ENCODE peak calls at places on chromosomes 13 and 19, in six cellular contexts. One of them, this sample, is unnamed.

GRCh38 chr13:54647275-54647674 is 1618.7 kb downstream of the OLFM4 start:
- DNase-seq in GM12891: no peak
- DNase-seq in K562: no peak
- DNase-seq in GM12878: no peak
- DNase-seq in H1: no peak
- DNase-seq in HepG2: no peak
- DNase-seq in this sample: no peak

GRCh38 chr19:49441210-49441959 is at the start of gene SLC17A7:
- DNase-seq in HepG2: no peak
- DNase-seq in H1: no peak
- DNase-seq in GM12878: no peak
- DNase-seq in GM12891: peak
- DNase-seq in K562: peak
- DNase-seq in this sample: peak

GRCh38 chr13:74025369-74025768 is 108.8 kb downstream of the KLF12 start:
- DNase-seq in K562: no peak
- DNase-seq in H1: no peak
- DNase-seq in GM12878: peak
- DNase-seq in HepG2: no peak
- DNase-seq in GM12891: no peak
- DNase-seq in this sample: no peak

GRCh38 chr13:74329978-74330377 is 195.8 kb upstream of the KLF12 start:
- DNase-seq in K562: no peak
- DNase-seq in GM12891: no peak
- DNase-seq in H1: no peak
- DNase-seq in GM12878: no peak
- DNase-seq in HepG2: no peak
- DNase-seq in this sample: no peak

GRCh38 chr13:42215578-42216421 is 56.2 kb upstream of the AKAP11 start:
- DNase-seq in GM12878: peak
- DNase-seq in K562: peak
- DNase-seq in HepG2: peak
- DNase-seq in H1: no peak
- DNase-seq in GM12891: no peak
- DNase-seq in this sample: no peak

GRCh38 chr19:6564393-6564792 is 26.6 kb downstream of the CD70 start:
- DNase-seq in K562: peak
- DNase-seq in H1: no peak
- DNase-seq in HepG2: peak
- DNase-seq in GM12878: no peak
- DNase-seq in GM12891: no peak
- DNase-seq in this sample: no peak

GRCh38 chr19:2561895-2562294 is 86.0 kb downstream of the GADD45B start:
- DNase-seq in GM12878: peak
- DNase-seq in H1: no peak
- DNase-seq in HepG2: no peak
- DNase-seq in K562: no peak
- DNase-seq in GM12891: peak
- DNase-seq in this sample: peak

GRCh38 chr13:84136582-84136981 is 254.3 kb upstream of the SLITRK1 start:
- DNase-seq in GM12878: no peak
- DNase-seq in K562: no peak
- DNase-seq in HepG2: no peak
- DNase-seq in GM12891: no peak
- DNase-seq in H1: no peak
- DNase-seq in this sample: no peak

GRCh38 chr13:92494915-92495314 is 731.7 kb upstream of the GPC6 start:
- DNase-seq in H1: no peak
- DNase-seq in GM12878: no peak
- DNase-seq in GM12891: no peak
- DNase-seq in HepG2: no peak
- DNase-seq in K562: no peak
- DNase-seq in this sample: no peak

GRCh38 chr19:48443731-48444128 is 2.1 kb upstream of the GRWD1 start:
- DNase-seq in GM12878: no peak
- DNase-seq in K562: no peak
- DNase-seq in HepG2: no peak
- DNase-seq in H1: no peak
- DNase-seq in GM12891: no peak
- DNase-seq in this sample: no peak

GRCh38 chr13:98454389-98454881 is 122.5 kb downstream of the STK24 start:
- DNase-seq in HepG2: peak
- DNase-seq in GM12891: no peak
- DNase-seq in GM12878: no peak
- DNase-seq in K562: no peak
- DNase-seq in H1: no peak
- DNase-seq in this sample: no peak

GRCh38 chr19:48539503-48540096 is 12.4 kb upstream of the SULT2B1 start:
- DNase-seq in GM12878: no peak
- DNase-seq in H1: no peak
- DNase-seq in GM12891: no peak
- DNase-seq in HepG2: no peak
- DNase-seq in K562: no peak
- DNase-seq in this sample: no peak

GRCh38 chr19:52248256-52248655 is 21.1 kb upstream of the ZNF766 start:
- DNase-seq in HepG2: peak
- DNase-seq in GM12891: no peak
- DNase-seq in K562: no peak
- DNase-seq in GM12878: no peak
- DNase-seq in H1: no peak
- DNase-seq in this sample: no peak

GRCh38 chr19:10420444-10421239 is at the start of gene PDE4A:
- DNase-seq in GM12878: no peak
- DNase-seq in H1: no peak
- DNase-seq in GM12891: peak
- DNase-seq in HepG2: no peak
- DNase-seq in K562: peak
- DNase-seq in this sample: no peak

GRCh38 chr19:49932041-49932451 is 2.7 kb upstream of the NUP62 start:
- DNase-seq in H1: no peak
- DNase-seq in K562: no peak
- DNase-seq in GM12878: no peak
- DNase-seq in GM12891: no peak
- DNase-seq in HepG2: no peak
- DNase-seq in this sample: no peak

GRCh38 chr19:23991170-23991569 is 76.5 kb downstream of the ZNF726 start:
- DNase-seq in HepG2: peak
- DNase-seq in H1: no peak
- DNase-seq in GM12891: no peak
- DNase-seq in K562: no peak
- DNase-seq in GM12878: no peak
- DNase-seq in this sample: no peak

GRCh38 chr19:49592486-49593232 is 1.7 kb downstream of the PRR12 start:
- DNase-seq in GM12878: no peak
- DNase-seq in K562: no peak
- DNase-seq in GM12891: no peak
- DNase-seq in HepG2: no peak
- DNase-seq in H1: no peak
- DNase-seq in this sample: no peak

GRCh38 chr19:38905186-38905539 is 5.4 kb downstream of the NFKBIB start:
- DNase-seq in HepG2: no peak
- DNase-seq in GM12891: no peak
- DNase-seq in GM12878: no peak
- DNase-seq in H1: no peak
- DNase-seq in K562: no peak
- DNase-seq in this sample: no peak

GRCh38 chr13:46062190-46062589 is 9.6 kb upstream of the ZC3H13 start:
- DNase-seq in HepG2: no peak
- DNase-seq in GM12878: no peak
- DNase-seq in K562: no peak
- DNase-seq in H1: no peak
- DNase-seq in GM12891: no peak
- DNase-seq in this sample: no peak

GRCh38 chr13:98225036-98225940 is 48.2 kb upstream of the RNF113B start:
- DNase-seq in K562: no peak
- DNase-seq in GM12878: no peak
- DNase-seq in GM12891: no peak
- DNase-seq in HepG2: no peak
- DNase-seq in H1: no peak
- DNase-seq in this sample: no peak

GRCh38 chr13:43877788-43878187 is 1.8 kb downstream of the CCDC122 start:
- DNase-seq in K562: no peak
- DNase-seq in H1: no peak
- DNase-seq in GM12878: no peak
- DNase-seq in GM12891: no peak
- DNase-seq in HepG2: no peak
- DNase-seq in this sample: no peak

GRCh38 chr13:43880451-43880850 is 747 bp downstream of the LACC1 start:
- DNase-seq in K562: no peak
- DNase-seq in GM12891: no peak
- DNase-seq in GM12878: no peak
- DNase-seq in HepG2: no peak
- DNase-seq in H1: no peak
- DNase-seq in this sample: no peak

GRCh38 chr13:43878897-43879322 is 630 bp downstream of the CCDC122 start:
- DNase-seq in GM12878: peak
- DNase-seq in HepG2: peak
- DNase-seq in GM12891: peak
- DNase-seq in H1: no peak
- DNase-seq in K562: no peak
- DNase-seq in this sample: peak

GRCh38 chr13:43880930-43881329 is 1.2 kb downstream of the LACC1 start:
- DNase-seq in GM12878: no peak
- DNase-seq in H1: no peak
- DNase-seq in K562: no peak
- DNase-seq in HepG2: no peak
- DNase-seq in GM12891: no peak
- DNase-seq in this sample: no peak

GRCh38 chr13:43879323-43880181 is at the start of the genes CCDC122 and LACC1:
- DNase-seq in H1: no peak
- DNase-seq in HepG2: peak
- DNase-seq in K562: no peak
- DNase-seq in GM12878: no peak
- DNase-seq in GM12891: peak
- DNase-seq in this sample: peak
- TF ChIP-seq POLR2A in H1: no peak
- TF ChIP-seq POLR2A in HepG2: peak
- TF ChIP-seq POLR2A in K562: no peak
- TF ChIP-seq POLR2A in GM12878: peak
- TF ChIP-seq POLR2A in GM12891: peak
- TF ChIP-seq POLR2A in this sample: peak

GRCh38 chr13:30744056-30744684 is 8.8 kb downstream of the ALOX5AP start:
- DNase-seq in GM12891: peak
- DNase-seq in GM12878: peak
- DNase-seq in K562: no peak
- DNase-seq in H1: no peak
- DNase-seq in HepG2: peak
- DNase-seq in this sample: peak
- TF ChIP-seq TAF1 in GM12891: no peak
- TF ChIP-seq TAF1 in GM12878: no peak
- TF ChIP-seq TAF1 in K562: no peak
- TF ChIP-seq TAF1 in H1: no peak
- TF ChIP-seq TAF1 in HepG2: no peak
- TF ChIP-seq TAF1 in this sample: no peak

GRCh38 chr19:41324921-41325639 is 15.1 kb downstream of the CCDC97 start:
- DNase-seq in HepG2: peak
- DNase-seq in K562: peak
- DNase-seq in H1: peak
- DNase-seq in GM12891: no peak
- DNase-seq in GM12878: no peak
- DNase-seq in this sample: no peak
- TF ChIP-seq POLR2AphosphoS5 in HepG2: no peak
- TF ChIP-seq POLR2AphosphoS5 in K562: no peak
- TF ChIP-seq POLR2AphosphoS5 in H1: peak
- TF ChIP-seq POLR2AphosphoS5 in GM12891: peak
- TF ChIP-seq POLR2AphosphoS5 in GM12878: no peak
- TF ChIP-seq POLR2AphosphoS5 in this sample: peak

DNA sequence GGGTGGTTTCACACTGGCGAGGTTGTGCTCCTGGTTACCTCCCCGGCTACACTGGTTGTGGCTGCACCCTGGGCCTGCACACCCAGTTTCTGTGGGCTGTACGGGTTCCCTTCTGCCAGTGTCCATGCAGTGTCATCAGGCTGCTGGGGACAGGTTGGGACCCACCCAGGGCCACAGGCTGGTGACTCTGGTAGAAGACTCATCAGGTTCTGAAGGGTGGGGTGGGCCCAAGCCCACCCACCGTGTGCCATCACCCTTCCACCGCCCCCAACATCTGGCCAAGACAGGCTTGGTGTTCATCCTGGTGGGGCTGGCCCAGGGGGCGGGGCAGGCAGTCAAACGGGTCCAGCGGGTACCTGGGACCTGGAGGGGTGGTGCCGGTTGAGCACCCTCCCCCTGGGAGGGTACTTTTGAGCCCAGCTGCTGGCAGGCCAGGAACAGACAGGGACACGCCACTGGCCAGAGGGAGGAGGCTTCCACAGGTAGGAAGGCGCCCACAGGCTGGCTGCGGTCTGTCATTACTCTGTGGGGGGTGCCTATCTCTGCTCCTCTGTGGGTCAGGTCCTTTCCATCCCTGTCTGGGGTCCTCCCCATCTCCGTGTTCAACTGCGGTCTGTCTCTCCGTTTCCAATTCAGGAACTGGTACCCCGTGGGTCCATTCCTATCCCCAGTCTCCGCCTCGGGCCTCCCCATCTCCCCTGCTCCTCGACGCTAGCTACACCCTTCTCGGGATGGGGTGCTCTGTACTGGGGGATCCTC is at the start of gene RNF225:
- DNase-seq in H1: peak
- DNase-seq in K562: peak
- DNase-seq in GM12878: no peak
- DNase-seq in GM12891: no peak
- DNase-seq in HepG2: no peak
- DNase-seq in this sample: no peak
- TF ChIP-seq POLR2A in H1: peak
- TF ChIP-seq POLR2A in K562: peak
- TF ChIP-seq POLR2A in GM12878: peak
- TF ChIP-seq POLR2A in GM12891: peak
- TF ChIP-seq POLR2A in HepG2: peak
- TF ChIP-seq POLR2A in this sample: peak

GRCh38 chr13:64239372-64239771 is 2823.7 kb upstream of the PCDH20 start:
- DNase-seq in H1: no peak
- DNase-seq in GM12878: no peak
- DNase-seq in GM12891: no peak
- DNase-seq in HepG2: no peak
- DNase-seq in K562: no peak
- DNase-seq in this sample: no peak
- TF ChIP-seq TAF1 in H1: no peak
- TF ChIP-seq TAF1 in GM12878: no peak
- TF ChIP-seq TAF1 in GM12891: no peak
- TF ChIP-seq TAF1 in HepG2: no peak
- TF ChIP-seq TAF1 in K562: no peak
- TF ChIP-seq TAF1 in this sample: no peak

DNA sequence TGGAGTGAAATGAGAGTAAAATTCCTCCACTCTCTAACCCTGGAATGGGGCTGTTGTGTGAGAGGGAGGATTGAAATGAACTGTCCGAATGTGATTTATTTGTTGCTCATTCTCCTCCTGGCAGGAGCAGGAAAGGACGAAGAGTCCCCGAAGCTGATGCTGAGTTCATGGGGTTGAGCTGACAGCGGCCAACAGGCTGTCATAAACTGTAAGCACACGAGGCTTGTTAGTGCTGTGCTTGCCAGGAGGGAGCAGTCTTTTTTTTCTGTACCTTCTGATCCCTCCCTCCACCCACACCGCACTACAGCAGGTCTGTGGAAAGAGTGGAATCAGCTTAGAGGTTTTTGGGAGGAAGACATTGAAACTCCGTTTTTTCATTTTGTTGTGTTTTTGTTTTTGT is 33.0 kb upstream of the ZNF331 start:
- DNase-seq in H1: no peak
- DNase-seq in K562: no peak
- DNase-seq in GM12891: no peak
- DNase-seq in GM12878: no peak
- DNase-seq in HepG2: peak
- DNase-seq in this sample: no peak
- TF ChIP-seq POLR2AphosphoS5 in H1: no peak
- TF ChIP-seq POLR2AphosphoS5 in K562: no peak
- TF ChIP-seq POLR2AphosphoS5 in GM12891: no peak
- TF ChIP-seq POLR2AphosphoS5 in GM12878: no peak
- TF ChIP-seq POLR2AphosphoS5 in HepG2: no peak
- TF ChIP-seq POLR2AphosphoS5 in this sample: no peak